ENCODE peak calls at places on chromosomes 5 and 9, in six cellular contexts. One of them, this sample, is unnamed.

GRCh38 chr9:13113751-13114150 is 165.7 kb downstream of the MPDZ start:
- DNase-seq in T47D: no peak
- DNase-seq in activated CD4-positive, alpha-beta T cell treated with anti-CD3 and anti-CD28 coated beads, Interleukin-2, amount 50 U/mL, for 4 hours: no peak
- DNase-seq in stimulated activated naive B cell treated with anti-CD40 and anti-IgM and Interleukin-4, amounts not matched to agents 10 μg/mL and 1 μg/mL and 100 μg/mL, for 72 hours: no peak
- DNase-seq in NCI-H1092: no peak
- DNase-seq in NCI-H2081: no peak
- DNase-seq in this sample: no peak

GRCh38 chr9:9949368-9949767 is 663.4 kb downstream of the PTPRD start:
- DNase-seq in stimulated activated naive B cell treated with anti-CD40 and anti-IgM and Interleukin-4, amounts not matched to agents 10 μg/mL and 1 μg/mL and 100 μg/mL, for 72 hours: no peak
- DNase-seq in T47D: no peak
- DNase-seq in NCI-H2081: no peak
- DNase-seq in NCI-H1092: no peak
- DNase-seq in activated CD4-positive, alpha-beta T cell treated with anti-CD3 and anti-CD28 coated beads, Interleukin-2, amount 50 U/mL, for 4 hours: no peak
- DNase-seq in this sample: no peak

GRCh38 chr5:172361566-172362238 is 78.1 kb upstream of the UBTD2 start:
- DNase-seq in stimulated activated naive B cell treated with anti-CD40 and anti-IgM and Interleukin-4, amounts not matched to agents 10 μg/mL and 1 μg/mL and 100 μg/mL, for 72 hours: no peak
- DNase-seq in NCI-H1092: no peak
- DNase-seq in NCI-H2081: no peak
- DNase-seq in activated CD4-positive, alpha-beta T cell treated with anti-CD3 and anti-CD28 coated beads, Interleukin-2, amount 50 U/mL, for 4 hours: no peak
- DNase-seq in T47D: no peak
- DNase-seq in this sample: no peak

GRCh38 chr5:75351058-75351926 is 14.3 kb downstream of the HMGCR start:
- DNase-seq in NCI-H2081: no peak
- DNase-seq in T47D: no peak
- DNase-seq in NCI-H1092: no peak
- DNase-seq in stimulated activated naive B cell treated with anti-CD40 and anti-IgM and Interleukin-4, amounts not matched to agents 10 μg/mL and 1 μg/mL and 100 μg/mL, for 72 hours: no peak
- DNase-seq in activated CD4-positive, alpha-beta T cell treated with anti-CD3 and anti-CD28 coated beads, Interleukin-2, amount 50 U/mL, for 4 hours: no peak
- DNase-seq in this sample: no peak

GRCh38 chr5:53469946-53470687 is 10.3 kb upstream of the FST start:
- DNase-seq in NCI-H1092: no peak
- DNase-seq in stimulated activated naive B cell treated with anti-CD40 and anti-IgM and Interleukin-4, amounts not matched to agents 10 μg/mL and 1 μg/mL and 100 μg/mL, for 72 hours: no peak
- DNase-seq in activated CD4-positive, alpha-beta T cell treated with anti-CD3 and anti-CD28 coated beads, Interleukin-2, amount 50 U/mL, for 4 hours: no peak
- DNase-seq in NCI-H2081: no peak
- DNase-seq in T47D: no peak
- DNase-seq in this sample: no peak

GRCh38 chr5:180156141-180156540 is 52.9 kb downstream of the RASGEF1C start:
- DNase-seq in stimulated activated naive B cell treated with anti-CD40 and anti-IgM and Interleukin-4, amounts not matched to agents 10 μg/mL and 1 μg/mL and 100 μg/mL, for 72 hours: no peak
- DNase-seq in activated CD4-positive, alpha-beta T cell treated with anti-CD3 and anti-CD28 coated beads, Interleukin-2, amount 50 U/mL, for 4 hours: no peak
- DNase-seq in NCI-H1092: no peak
- DNase-seq in NCI-H2081: no peak
- DNase-seq in T47D: no peak
- DNase-seq in this sample: no peak

GRCh38 chr5:122371511-122372151 is 59.6 kb downstream of the SNCAIP start:
- DNase-seq in activated CD4-positive, alpha-beta T cell treated with anti-CD3 and anti-CD28 coated beads, Interleukin-2, amount 50 U/mL, for 4 hours: no peak
- DNase-seq in NCI-H2081: no peak
- DNase-seq in T47D: no peak
- DNase-seq in stimulated activated naive B cell treated with anti-CD40 and anti-IgM and Interleukin-4, amounts not matched to agents 10 μg/mL and 1 μg/mL and 100 μg/mL, for 72 hours: no peak
- DNase-seq in NCI-H1092: no peak
- DNase-seq in this sample: no peak

GRCh38 chr5:36444582-36444999 is 142.9 kb upstream of the RANBP3L start:
- DNase-seq in activated CD4-positive, alpha-beta T cell treated with anti-CD3 and anti-CD28 coated beads, Interleukin-2, amount 50 U/mL, for 4 hours: no peak
- DNase-seq in NCI-H2081: no peak
- DNase-seq in NCI-H1092: no peak
- DNase-seq in T47D: peak; percentile 35
- DNase-seq in stimulated activated naive B cell treated with anti-CD40 and anti-IgM and Interleukin-4, amounts not matched to agents 10 μg/mL and 1 μg/mL and 100 μg/mL, for 72 hours: no peak
- DNase-seq in this sample: no peak

GRCh38 chr5:135484563-135485157 is 32.5 kb upstream of the TIFAB start:
- DNase-seq in activated CD4-positive, alpha-beta T cell treated with anti-CD3 and anti-CD28 coated beads, Interleukin-2, amount 50 U/mL, for 4 hours: no peak
- DNase-seq in NCI-H1092: peak; percentile 91
- DNase-seq in stimulated activated naive B cell treated with anti-CD40 and anti-IgM and Interleukin-4, amounts not matched to agents 10 μg/mL and 1 μg/mL and 100 μg/mL, for 72 hours: no peak
- DNase-seq in NCI-H2081: no peak
- DNase-seq in T47D: no peak
- DNase-seq in this sample: peak; percentile 69

GRCh38 chr5:140700177-140701144 is at the start of gene ZMAT2:
- DNase-seq in NCI-H2081: peak; percentile 96
- DNase-seq in stimulated activated naive B cell treated with anti-CD40 and anti-IgM and Interleukin-4, amounts not matched to agents 10 μg/mL and 1 μg/mL and 100 μg/mL, for 72 hours: peak; percentile 91
- DNase-seq in T47D: peak; percentile 84
- DNase-seq in NCI-H1092: peak; percentile 93
- DNase-seq in activated CD4-positive, alpha-beta T cell treated with anti-CD3 and anti-CD28 coated beads, Interleukin-2, amount 50 U/mL, for 4 hours: peak; percentile 91
- DNase-seq in this sample: peak; percentile 95

GRCh38 chr5:1104327-1105006 is 7.4 kb downstream of the SLC12A7 start:
- DNase-seq in NCI-H2081: no peak
- DNase-seq in NCI-H1092: no peak
- DNase-seq in activated CD4-positive, alpha-beta T cell treated with anti-CD3 and anti-CD28 coated beads, Interleukin-2, amount 50 U/mL, for 4 hours: no peak
- DNase-seq in stimulated activated naive B cell treated with anti-CD40 and anti-IgM and Interleukin-4, amounts not matched to agents 10 μg/mL and 1 μg/mL and 100 μg/mL, for 72 hours: no peak
- DNase-seq in T47D: no peak
- DNase-seq in this sample: no peak

GRCh38 chr5:943874-944620 is 51.4 kb downstream of the TRIP13 start:
- DNase-seq in activated CD4-positive, alpha-beta T cell treated with anti-CD3 and anti-CD28 coated beads, Interleukin-2, amount 50 U/mL, for 4 hours: no peak
- DNase-seq in T47D: no peak
- DNase-seq in NCI-H1092: no peak
- DNase-seq in NCI-H2081: no peak
- DNase-seq in stimulated activated naive B cell treated with anti-CD40 and anti-IgM and Interleukin-4, amounts not matched to agents 10 μg/mL and 1 μg/mL and 100 μg/mL, for 72 hours: no peak
- DNase-seq in this sample: no peak

GRCh38 chr9:129227843-129228189 is 49.8 kb upstream of the IER5L start:
- DNase-seq in NCI-H2081: no peak
- DNase-seq in stimulated activated naive B cell treated with anti-CD40 and anti-IgM and Interleukin-4, amounts not matched to agents 10 μg/mL and 1 μg/mL and 100 μg/mL, for 72 hours: no peak
- DNase-seq in T47D: no peak
- DNase-seq in activated CD4-positive, alpha-beta T cell treated with anti-CD3 and anti-CD28 coated beads, Interleukin-2, amount 50 U/mL, for 4 hours: no peak
- DNase-seq in NCI-H1092: no peak
- DNase-seq in this sample: no peak

GRCh38 chr9:128580731-128581130 is 28.3 kb downstream of the SPTAN1 start:
- DNase-seq in T47D: no peak
- DNase-seq in activated CD4-positive, alpha-beta T cell treated with anti-CD3 and anti-CD28 coated beads, Interleukin-2, amount 50 U/mL, for 4 hours: no peak
- DNase-seq in NCI-H2081: no peak
- DNase-seq in NCI-H1092: no peak
- DNase-seq in stimulated activated naive B cell treated with anti-CD40 and anti-IgM and Interleukin-4, amounts not matched to agents 10 μg/mL and 1 μg/mL and 100 μg/mL, for 72 hours: no peak
- DNase-seq in this sample: no peak

GRCh38 chr9:94222870-94223269 is 36.2 kb upstream of the ZNF169 start:
- DNase-seq in T47D: no peak
- DNase-seq in NCI-H1092: no peak
- DNase-seq in stimulated activated naive B cell treated with anti-CD40 and anti-IgM and Interleukin-4, amounts not matched to agents 10 μg/mL and 1 μg/mL and 100 μg/mL, for 72 hours: no peak
- DNase-seq in activated CD4-positive, alpha-beta T cell treated with anti-CD3 and anti-CD28 coated beads, Interleukin-2, amount 50 U/mL, for 4 hours: no peak
- DNase-seq in NCI-H2081: no peak
- DNase-seq in this sample: no peak

GRCh38 chr5:149317281-149318048 is 27.8 kb upstream of the GRPEL2 start:
- DNase-seq in NCI-H1092: no peak
- DNase-seq in activated CD4-positive, alpha-beta T cell treated with anti-CD3 and anti-CD28 coated beads, Interleukin-2, amount 50 U/mL, for 4 hours: peak; percentile 21
- DNase-seq in stimulated activated naive B cell treated with anti-CD40 and anti-IgM and Interleukin-4, amounts not matched to agents 10 μg/mL and 1 μg/mL and 100 μg/mL, for 72 hours: no peak
- DNase-seq in T47D: peak; percentile 61
- DNase-seq in NCI-H2081: peak; percentile 41
- DNase-seq in this sample: peak; percentile 5

GRCh38 chr9:72592501-72593403 is 71.3 kb downstream of the TMC1 start:
- DNase-seq in T47D: no peak
- DNase-seq in NCI-H1092: peak; percentile 37
- DNase-seq in stimulated activated naive B cell treated with anti-CD40 and anti-IgM and Interleukin-4, amounts not matched to agents 10 μg/mL and 1 μg/mL and 100 μg/mL, for 72 hours: no peak
- DNase-seq in activated CD4-positive, alpha-beta T cell treated with anti-CD3 and anti-CD28 coated beads, Interleukin-2, amount 50 U/mL, for 4 hours: peak; percentile 9
- DNase-seq in NCI-H2081: peak; percentile 64
- DNase-seq in this sample: peak; percentile 51

GRCh38 chr9:93427655-93428379 is 23.7 kb upstream of the FAM120A start:
- DNase-seq in stimulated activated naive B cell treated with anti-CD40 and anti-IgM and Interleukin-4, amounts not matched to agents 10 μg/mL and 1 μg/mL and 100 μg/mL, for 72 hours: no peak
- DNase-seq in NCI-H1092: no peak
- DNase-seq in T47D: no peak
- DNase-seq in activated CD4-positive, alpha-beta T cell treated with anti-CD3 and anti-CD28 coated beads, Interleukin-2, amount 50 U/mL, for 4 hours: no peak
- DNase-seq in NCI-H2081: no peak
- DNase-seq in this sample: no peak

GRCh38 chr9:103713631-103714030 is 380.5 kb upstream of the SMC2 start:
- DNase-seq in activated CD4-positive, alpha-beta T cell treated with anti-CD3 and anti-CD28 coated beads, Interleukin-2, amount 50 U/mL, for 4 hours: no peak
- DNase-seq in NCI-H2081: no peak
- DNase-seq in NCI-H1092: no peak
- DNase-seq in T47D: no peak
- DNase-seq in stimulated activated naive B cell treated with anti-CD40 and anti-IgM and Interleukin-4, amounts not matched to agents 10 μg/mL and 1 μg/mL and 100 μg/mL, for 72 hours: no peak
- DNase-seq in this sample: no peak

GRCh38 chr5:77180167-77181081 is 30.1 kb upstream of the PDE8B start:
- DNase-seq in NCI-H1092: no peak
- DNase-seq in activated CD4-positive, alpha-beta T cell treated with anti-CD3 and anti-CD28 coated beads, Interleukin-2, amount 50 U/mL, for 4 hours: no peak
- DNase-seq in stimulated activated naive B cell treated with anti-CD40 and anti-IgM and Interleukin-4, amounts not matched to agents 10 μg/mL and 1 μg/mL and 100 μg/mL, for 72 hours: no peak
- DNase-seq in NCI-H2081: peak; percentile 38
- DNase-seq in T47D: peak; percentile 40
- DNase-seq in this sample: no peak

GRCh38 chr5:5303242-5303641 is 119.2 kb upstream of the ICE1 start:
- DNase-seq in stimulated activated naive B cell treated with anti-CD40 and anti-IgM and Interleukin-4, amounts not matched to agents 10 μg/mL and 1 μg/mL and 100 μg/mL, for 72 hours: no peak
- DNase-seq in activated CD4-positive, alpha-beta T cell treated with anti-CD3 and anti-CD28 coated beads, Interleukin-2, amount 50 U/mL, for 4 hours: no peak
- DNase-seq in NCI-H1092: no peak
- DNase-seq in T47D: no peak
- DNase-seq in NCI-H2081: no peak
- DNase-seq in this sample: no peak

GRCh38 chr9:98807070-98807810 is at the start of gene GALNT12:
- DNase-seq in stimulated activated naive B cell treated with anti-CD40 and anti-IgM and Interleukin-4, amounts not matched to agents 10 μg/mL and 1 μg/mL and 100 μg/mL, for 72 hours: peak; percentile 21
- DNase-seq in activated CD4-positive, alpha-beta T cell treated with anti-CD3 and anti-CD28 coated beads, Interleukin-2, amount 50 U/mL, for 4 hours: peak; percentile 37
- DNase-seq in NCI-H2081: peak; percentile 40
- DNase-seq in T47D: no peak
- DNase-seq in NCI-H1092: peak; percentile 17
- DNase-seq in this sample: peak; percentile 36

GRCh38 chr5:179232091-179232490 is 113.2 kb downstream of the ADAMTS2 start:
- DNase-seq in NCI-H1092: no peak
- DNase-seq in T47D: no peak
- DNase-seq in stimulated activated naive B cell treated with anti-CD40 and anti-IgM and Interleukin-4, amounts not matched to agents 10 μg/mL and 1 μg/mL and 100 μg/mL, for 72 hours: no peak
- DNase-seq in NCI-H2081: no peak
- DNase-seq in activated CD4-positive, alpha-beta T cell treated with anti-CD3 and anti-CD28 coated beads, Interleukin-2, amount 50 U/mL, for 4 hours: no peak
- DNase-seq in this sample: no peak

GRCh38 chr5:73229271-73229670 is 56.3 kb downstream of the TMEM174 start:
- DNase-seq in NCI-H1092: no peak
- DNase-seq in NCI-H2081: no peak
- DNase-seq in activated CD4-positive, alpha-beta T cell treated with anti-CD3 and anti-CD28 coated beads, Interleukin-2, amount 50 U/mL, for 4 hours: no peak
- DNase-seq in stimulated activated naive B cell treated with anti-CD40 and anti-IgM and Interleukin-4, amounts not matched to agents 10 μg/mL and 1 μg/mL and 100 μg/mL, for 72 hours: no peak
- DNase-seq in T47D: no peak
- DNase-seq in this sample: no peak

GRCh38 chr5:89954901-89955300 is 454.7 kb downstream of the CETN3 start:
- DNase-seq in stimulated activated naive B cell treated with anti-CD40 and anti-IgM and Interleukin-4, amounts not matched to agents 10 μg/mL and 1 μg/mL and 100 μg/mL, for 72 hours: no peak
- DNase-seq in activated CD4-positive, alpha-beta T cell treated with anti-CD3 and anti-CD28 coated beads, Interleukin-2, amount 50 U/mL, for 4 hours: no peak
- DNase-seq in T47D: no peak
- DNase-seq in NCI-H2081: no peak
- DNase-seq in NCI-H1092: no peak
- DNase-seq in this sample: no peak

GRCh38 chr5:74957029-74957781 is 91.0 kb upstream of the FAM169A start:
- DNase-seq in NCI-H1092: no peak
- DNase-seq in stimulated activated naive B cell treated with anti-CD40 and anti-IgM and Interleukin-4, amounts not matched to agents 10 μg/mL and 1 μg/mL and 100 μg/mL, for 72 hours: no peak
- DNase-seq in T47D: no peak
- DNase-seq in activated CD4-positive, alpha-beta T cell treated with anti-CD3 and anti-CD28 coated beads, Interleukin-2, amount 50 U/mL, for 4 hours: no peak
- DNase-seq in NCI-H2081: no peak
- DNase-seq in this sample: no peak

GRCh38 chr9:130160862-130161470 is 11.2 kb upstream of the NCS1 start:
- DNase-seq in NCI-H1092: no peak
- DNase-seq in NCI-H2081: no peak
- DNase-seq in activated CD4-positive, alpha-beta T cell treated with anti-CD3 and anti-CD28 coated beads, Interleukin-2, amount 50 U/mL, for 4 hours: no peak
- DNase-seq in stimulated activated naive B cell treated with anti-CD40 and anti-IgM and Interleukin-4, amounts not matched to agents 10 μg/mL and 1 μg/mL and 100 μg/mL, for 72 hours: no peak
- DNase-seq in T47D: no peak
- DNase-seq in this sample: no peak

GRCh38 chr9:110509787-110510186 is 69.8 kb downstream of the SVEP1 start:
- DNase-seq in activated CD4-positive, alpha-beta T cell treated with anti-CD3 and anti-CD28 coated beads, Interleukin-2, amount 50 U/mL, for 4 hours: no peak
- DNase-seq in T47D: no peak
- DNase-seq in stimulated activated naive B cell treated with anti-CD40 and anti-IgM and Interleukin-4, amounts not matched to agents 10 μg/mL and 1 μg/mL and 100 μg/mL, for 72 hours: no peak
- DNase-seq in NCI-H1092: no peak
- DNase-seq in NCI-H2081: no peak
- DNase-seq in this sample: no peak

GRCh38 chr9:97220894-97221477 is 86.5 kb upstream of the CCDC180 start:
- DNase-seq in NCI-H1092: no peak
- DNase-seq in activated CD4-positive, alpha-beta T cell treated with anti-CD3 and anti-CD28 coated beads, Interleukin-2, amount 50 U/mL, for 4 hours: no peak
- DNase-seq in T47D: no peak
- DNase-seq in NCI-H2081: no peak
- DNase-seq in stimulated activated naive B cell treated with anti-CD40 and anti-IgM and Interleukin-4, amounts not matched to agents 10 μg/mL and 1 μg/mL and 100 μg/mL, for 72 hours: no peak
- DNase-seq in this sample: no peak

GRCh38 chr9:80449513-80449912 is 877.7 kb downstream of the TLE4 start:
- DNase-seq in T47D: no peak
- DNase-seq in NCI-H1092: no peak
- DNase-seq in activated CD4-positive, alpha-beta T cell treated with anti-CD3 and anti-CD28 coated beads, Interleukin-2, amount 50 U/mL, for 4 hours: no peak
- DNase-seq in NCI-H2081: no peak
- DNase-seq in stimulated activated naive B cell treated with anti-CD40 and anti-IgM and Interleukin-4, amounts not matched to agents 10 μg/mL and 1 μg/mL and 100 μg/mL, for 72 hours: no peak
- DNase-seq in this sample: no peak

GRCh38 chr5:137300411-137301240 is 198.5 kb downstream of the SPOCK1 start:
- DNase-seq in NCI-H2081: no peak
- DNase-seq in activated CD4-positive, alpha-beta T cell treated with anti-CD3 and anti-CD28 coated beads, Interleukin-2, amount 50 U/mL, for 4 hours: no peak
- DNase-seq in NCI-H1092: no peak
- DNase-seq in stimulated activated naive B cell treated with anti-CD40 and anti-IgM and Interleukin-4, amounts not matched to agents 10 μg/mL and 1 μg/mL and 100 μg/mL, for 72 hours: no peak
- DNase-seq in T47D: no peak
- DNase-seq in this sample: no peak

This sample was measured in NCI-H1436.